ENCODE peak calls at places on chromosomes 6 and 20, in five cellular contexts. E is adrenal gland, B is astrocyte, P is uterus, V is heart left ventricle. Q is an unnamed sample.

GRCh38 chr6:33895296-33895695 is 91.5 kb upstream of the MLN start:
- DNase-seq in E (no peak), B (no peak), P (no peak), V (no peak), Q (no peak)

GRCh38 chr6:98498891-98499290 is 335.5 kb upstream of the POU3F2 start:
- DNase-seq in E (no peak), B (peak; percentile 55), P (no peak), V (no peak), Q (no peak)

GRCh38 chr6:125888989-125889656 is 67.4 kb upstream of the HINT3 start:
- DNase-seq in E (no peak), B (peak; percentile 13), P (no peak), V (no peak), Q (no peak)

GRCh38 chr20:47095690-47096089 is 201.0 kb downstream of the EYA2 start:
- DNase-seq in E (no peak), B (no peak), P (no peak), V (no peak), Q (no peak)

GRCh38 chr6:22470454-22471368 is 98.7 kb upstream of the HDGFL1 start:
- DNase-seq in E (peak; percentile 37), B (peak; percentile 59), P (peak; percentile 19), V (peak; percentile 69), Q (peak; percentile 42)

GRCh38 chr20:40689100-40689942 is at the start of gene MAFB:
- DNase-seq in E (peak; percentile 96), B (peak; percentile 76), P (peak; percentile 93), V (peak; percentile 94), Q (peak; percentile 95)

GRCh38 chr6:43702522-43703440 is 15.2 kb upstream of the MRPS18A start:
- DNase-seq in E (peak; percentile 79), B (peak; percentile 71), P (peak; percentile 88), V (peak; percentile 95), Q (peak; percentile 94)

GRCh38 chr6:25462235-25462897 is 183.2 kb downstream of the CARMIL1 start:
- DNase-seq in E (no peak), B (no peak), P (no peak), V (no peak), Q (no peak)

GRCh38 chr6:151325075-151326050 is 66.0 kb downstream of the ZBTB2 start:
- DNase-seq in E (peak; percentile 49), B (peak; percentile 55), P (peak; percentile 63), V (peak; percentile 38), Q (peak; percentile 49)

GRCh38 chr6:111280445-111280844 is 193.1 kb downstream of the SLC16A10 start:
- DNase-seq in E (no peak), B (peak; percentile 37), P (no peak), V (no peak), Q (no peak)
- H3K36me3 ChIP-seq in E (peaks cover 5% of the 10 kb centered on the region), B (peaks cover 6% of the 10 kb centered on the region), P (no peaks in the 10 kb centered on the region), V (peaks cover 11% of the 10 kb centered on the region), Q (peaks cover 56% of the 10 kb centered on the region)

DNA sequence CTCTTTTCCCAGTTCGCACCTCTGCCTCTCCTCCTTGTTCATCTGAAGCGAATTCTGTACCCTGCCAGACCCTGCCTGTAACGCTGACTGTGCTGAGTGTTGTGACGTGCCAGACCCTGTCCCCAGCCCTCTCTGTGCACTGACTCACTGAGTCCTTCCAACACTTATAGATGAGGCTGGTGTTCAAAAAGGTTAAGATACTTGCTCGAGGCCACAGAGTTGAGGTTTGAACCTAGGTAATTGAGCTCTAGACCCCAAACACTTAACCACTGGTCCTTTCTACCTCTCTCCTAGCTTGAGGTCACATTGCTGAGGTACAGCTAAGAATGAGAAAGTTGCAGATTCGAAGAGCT is 45.7 kb upstream of the NEDD9 start:
- DNase-seq in E (no peak), B (peak; percentile 14), P (no peak), V (no peak), Q (no peak)
- H3K4me1 ChIP-seq in E (no peaks in the 10 kb centered on the region), B (peaks cover 22% of the 10 kb centered on the region), P (no peaks in the 10 kb centered on the region), V (no peaks in the 10 kb centered on the region), Q (peaks cover 8% of the 10 kb centered on the region)

GRCh38 chr20:25245461-25245860 is 2.4 kb upstream of the PYGB start:
- DNase-seq in E (no peak), B (no peak), P (no peak), V (no peak), Q (no peak)

GRCh38 chr20:25247666-25248500 is at the start of gene PYGB:
- DNase-seq in E (peak; percentile 78), B (peak; percentile 74), P (peak; percentile 83), V (peak; percentile 79), Q (peak; percentile 78)

GRCh38 chr20:25248501-25249172 is 752 bp downstream of the PYGB start:
- DNase-seq in E (peak; percentile 40), B (no peak), P (peak; percentile 46), V (no peak), Q (peak; percentile 39)

GRCh38 chr20:25246182-25246943 is 1.5 kb upstream of the PYGB start:
- DNase-seq in E (no peak), B (no peak), P (no peak), V (no peak), Q (no peak)

GRCh38 chr20:25247100-25247665 is 702 bp upstream of the PYGB start:
- DNase-seq in E (peak; percentile 49), B (peak; percentile 41), P (peak; percentile 55), V (peak; percentile 75), Q (peak; percentile 75)
- TF ChIP-seq CTCF in E (no peak), B (peak; percentile 48), P (peak; percentile 35), V (peak; percentile 79), Q (peak; percentile 71)

GRCh38 chr6:90273863-90274262 is 22.8 kb downstream of the BACH2 start:
- DNase-seq in E (no peak), B (no peak), P (no peak), V (no peak), Q (no peak)
- H3K36me3 ChIP-seq in E (no peaks in the 10 kb centered on the region), B (no peaks in the 10 kb centered on the region), P (no peaks in the 10 kb centered on the region), V (no peaks in the 10 kb centered on the region), Q (peaks cover 17% of the 10 kb centered on the region)

GRCh38 chr20:49699200-49699992 is 14.3 kb downstream of the B4GALT5 start:
- DNase-seq in E (no peak), B (peak; percentile 81), P (no peak), V (no peak), Q (no peak)

GRCh38 chr20:49697071-49697470 is 16.6 kb downstream of the B4GALT5 start:
- DNase-seq in E (no peak), B (no peak), P (no peak), V (no peak), Q (no peak)

GRCh38 chr20:49700411-49701185 is 13.1 kb downstream of the B4GALT5 start:
- DNase-seq in E (no peak), B (peak; percentile 84), P (no peak), V (no peak), Q (no peak)

GRCh38 chr20:49696594-49696993 is 17.1 kb downstream of the B4GALT5 start:
- DNase-seq in E (no peak), B (no peak), P (no peak), V (no peak), Q (no peak)

GRCh38 chr20:49698477-49698876 is 15.2 kb downstream of the B4GALT5 start:
- DNase-seq in E (no peak), B (no peak), P (no peak), V (no peak), Q (no peak)
- H3K4me1 ChIP-seq in E (peaks cover 45% of the 10 kb centered on the region), B (peaks cover 46% of the 10 kb centered on the region), P (no peaks in the 10 kb centered on the region), V (peaks cover 15% of the 10 kb centered on the region), Q (peaks cover 85% of the 10 kb centered on the region)

GRCh38 chr6:85593438-85594196 is at the start of gene SNX14:
- DNase-seq in E (peak; percentile 95), B (peak; percentile 92), P (peak; percentile 96), V (peak; percentile 97), Q (peak; percentile 97)
- TF ChIP-seq CTCF in E (no peak), B (no peak), P (no peak), V (peak; percentile 16), Q (peak; percentile 39)

DNA sequence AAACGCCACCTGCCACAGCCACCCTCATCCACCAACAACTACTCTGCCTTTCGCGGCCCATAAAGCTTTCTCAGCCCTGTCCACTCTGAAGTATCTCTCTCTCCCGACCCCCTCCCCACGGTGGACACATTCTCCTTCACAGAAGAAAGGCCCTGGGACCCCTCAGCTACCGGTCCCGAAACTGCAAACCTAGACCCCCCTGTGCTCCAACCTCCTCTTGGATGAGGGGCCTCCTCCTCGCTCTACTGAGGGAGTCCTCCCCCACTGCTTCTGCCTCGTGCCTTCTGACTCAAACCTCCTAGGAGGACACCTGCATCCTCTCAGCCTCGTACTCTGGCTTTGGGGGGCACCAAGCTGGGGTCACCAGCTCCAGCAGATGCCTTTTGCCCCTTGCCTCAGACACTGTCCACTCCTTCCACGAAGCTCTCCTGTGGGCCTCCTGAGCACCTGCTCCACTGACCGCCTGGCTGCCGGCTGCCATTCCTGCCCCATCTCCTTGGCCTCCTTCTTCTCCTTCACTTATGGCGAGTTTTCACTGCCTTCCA is 24.9 kb downstream of the RNASET2 start:
- DNase-seq in E (no peak), B (no peak), P (no peak), V (no peak), Q (no peak)
- H3K36me3 ChIP-seq in E (peaks cover 17% of the 10 kb centered on the region), B (no peaks in the 10 kb centered on the region), P (no peaks in the 10 kb centered on the region), V (no peaks in the 10 kb centered on the region), Q (peaks cover 33% of the 10 kb centered on the region)

Q was measured in left ventricle myocardium inferior.